ENCODE peak calls at places on chromosomes 6 and 20, in seven cellular contexts. R, A, O, X, H, U and K are unnamed samples.

GRCh38 chr6:84013931-84014330 is 19.6 kb upstream of the MRAP2 start:
- DNase-seq in R (no peak), A (no peak), O (no peak), X (no peak), H (no peak), U (no peak), K (no peak)

GRCh38 chr6:149168968-149169367 is 148.5 kb upstream of the TAB2 start:
- DNase-seq in R (no peak), A (no peak), O (no peak), X (no peak), H (no peak), U (no peak), K (no peak)

GRCh38 chr20:50320910-50321796 is 130.5 kb downstream of the CEBPB start:
- DNase-seq in R (no peak), A (peak; percentile 100), O (peak; percentile 90), X (no peak), H (peak; percentile 94), U (no peak), K (peak; percentile 77)

GRCh38 chr6:11852061-11852619 is 73.5 kb upstream of the ADTRP start:
- DNase-seq in R (no peak), A (no peak), O (no peak), X (no peak), H (no peak), U (no peak), K (no peak)

GRCh38 chr6:10968776-10969175 is 75.3 kb downstream of the ELOVL2 start:
- DNase-seq in R (no peak), A (no peak), O (no peak), X (no peak), H (peak; percentile 72), U (no peak), K (no peak)

GRCh38 chr6:13294499-13295069 is 33.8 kb downstream of the TBC1D7 start:
- DNase-seq in R (peak; percentile 38), A (no peak), O (no peak), X (no peak), H (no peak), U (no peak), K (no peak)

GRCh38 chr6:35258858-35259193 is 709 bp upstream of the ZNF76 start:
- DNase-seq in R (peak; percentile 78), A (no peak), O (peak; percentile 76), X (no peak), H (peak; percentile 64), U (no peak), K (no peak)

GRCh38 chr6:129748212-129748900 is 38.4 kb upstream of the ARHGAP18 start:
- DNase-seq in R (no peak), A (peak; percentile 88), O (peak; percentile 38), X (peak; percentile 39), H (peak; percentile 15), U (peak; percentile 28), K (peak; percentile 20)

GRCh38 chr6:166097914-166098522 is 69.6 kb downstream of the TBXT start:
- DNase-seq in R (no peak), A (no peak), O (peak; percentile 63), X (no peak), H (peak; percentile 73), U (peak; percentile 30), K (peak; percentile 82)

GRCh38 chr6:131761061-131761761 is 46.6 kb upstream of the ENPP1 start:
- DNase-seq in R (no peak), A (no peak), O (no peak), X (no peak), H (peak; percentile 8), U (no peak), K (no peak)

GRCh38 chr20:34949120-34949519 is 6.5 kb downstream of the GSS start:
- DNase-seq in R (no peak), A (no peak), O (no peak), X (no peak), H (no peak), U (no peak), K (no peak)

GRCh38 chr20:31890646-31891045 is 20.2 kb downstream of the TTLL9 start:
- DNase-seq in R (no peak), A (no peak), O (no peak), X (no peak), H (no peak), U (no peak), K (no peak)

GRCh38 chr6:42007753-42008528 is 42.4 kb upstream of the TAF8 start:
- DNase-seq in R (peak; percentile 49), A (no peak), O (no peak), X (peak; percentile 39), H (no peak), U (peak; percentile 19), K (no peak)

GRCh38 chr6:67362976-67363375 is 1272.1 kb upstream of the ADGRB3 start:
- DNase-seq in R (no peak), A (no peak), O (peak; percentile 12), X (no peak), H (no peak), U (no peak), K (no peak)

GRCh38 chr20:25052255-25053206 is 5.4 kb downstream of the ACSS1 start:
- DNase-seq in R (no peak), A (peak; percentile 29), O (no peak), X (no peak), H (no peak), U (no peak), K (peak; percentile 13)

GRCh38 chr6:156655267-156655918 is 121.8 kb upstream of the ARID1B start:
- DNase-seq in R (no peak), A (no peak), O (no peak), X (no peak), H (no peak), U (no peak), K (no peak)

GRCh38 chr6:39041072-39041471 is 7.5 kb upstream of the GLP1R start:
- DNase-seq in R (no peak), A (no peak), O (no peak), X (no peak), H (no peak), U (no peak), K (no peak)